ENCODE peak calls at places on chromosomes 16 and 17, in nine cellular contexts. Q is H9, A is fibroblast of mammary gland, V is transverse colon, T is PC-3, W is adrenal gland, B is breast epithelium, O is endothelial cell, U is brain microvascular endothelial cell. X is an unnamed sample.

GRCh38 chr17:1577186-1577585 is 14.6 kb upstream of the PITPNA start:
- DNase-seq in Q (peak), A (peak), V (peak), T (peak), W (peak), B (peak), O (no peak), U (peak), X (no peak)

GRCh38 chr16:66426112-66427035 is 721 bp upstream of the BEAN1 start:
- DNase-seq in Q (no peak), A (no peak), V (no peak), T (no peak), W (peak), B (no peak), O (no peak), U (no peak), X (no peak)

GRCh38 chr16:86566966-86567700 is 504 bp downstream of the FOXC2 start:
- DNase-seq in Q (peak), A (peak), V (no peak), T (no peak), W (no peak), B (no peak), O (peak), U (peak), X (no peak)

GRCh38 chr16:89384282-89384681 is 106.1 kb downstream of the ANKRD11 start:
- DNase-seq in Q (no peak), A (no peak), V (no peak), T (no peak), W (no peak), B (no peak), O (no peak), U (no peak), X (no peak)

GRCh38 chr17:62597920-62598319 is 29.6 kb upstream of the MRC2 start:
- DNase-seq in Q (no peak), A (peak), V (no peak), T (no peak), W (peak), B (no peak), O (no peak), U (no peak), X (no peak)

GRCh38 chr16:77555101-77555500 is 120.3 kb upstream of the ADAMTS18 start:
- DNase-seq in Q (no peak), A (no peak), V (no peak), T (no peak), W (no peak), B (no peak), O (no peak), U (peak), X (no peak)

GRCh38 chr16:5460701-5461100 is 363.1 kb upstream of the EEF2KMT start:
- DNase-seq in Q (no peak), A (no peak), V (no peak), T (no peak), W (no peak), B (no peak), O (no peak), U (no peak), X (no peak)

GRCh38 chr17:78992542-78993212 is 13.0 kb upstream of the LGALS3BP start:
- DNase-seq in Q (no peak), A (no peak), V (peak), T (no peak), W (no peak), B (peak), O (no peak), U (no peak), X (no peak)

GRCh38 chr16:80694950-80695471 is 109.4 kb downstream of the CDYL2 start:
- DNase-seq in Q (no peak), A (no peak), V (no peak), T (no peak), W (no peak), B (no peak), O (no peak), U (no peak), X (no peak)

GRCh38 chr17:35254107-35254802 is 11.4 kb downstream of the SLFN5 start:
- DNase-seq in Q (no peak), A (peak), V (peak), T (peak), W (peak), B (no peak), O (peak), U (peak), X (no peak)

GRCh38 chr17:78839762-78840529 is 668 bp downstream of the USP36 start:
- DNase-seq in Q (peak), A (peak), V (peak), T (peak), W (peak), B (no peak), O (peak), U (peak), X (no peak)

GRCh38 chr17:40633871-40634270 is 13.7 kb downstream of the SMARCE1 start:
- DNase-seq in Q (no peak), A (no peak), V (no peak), T (no peak), W (no peak), B (no peak), O (no peak), U (no peak), X (no peak)

GRCh38 chr16:87919681-87919994 is 16.7 kb downstream of the CA5A start:
- DNase-seq in Q (peak), A (no peak), V (no peak), T (no peak), W (no peak), B (no peak), O (no peak), U (no peak), X (no peak)

DNA sequence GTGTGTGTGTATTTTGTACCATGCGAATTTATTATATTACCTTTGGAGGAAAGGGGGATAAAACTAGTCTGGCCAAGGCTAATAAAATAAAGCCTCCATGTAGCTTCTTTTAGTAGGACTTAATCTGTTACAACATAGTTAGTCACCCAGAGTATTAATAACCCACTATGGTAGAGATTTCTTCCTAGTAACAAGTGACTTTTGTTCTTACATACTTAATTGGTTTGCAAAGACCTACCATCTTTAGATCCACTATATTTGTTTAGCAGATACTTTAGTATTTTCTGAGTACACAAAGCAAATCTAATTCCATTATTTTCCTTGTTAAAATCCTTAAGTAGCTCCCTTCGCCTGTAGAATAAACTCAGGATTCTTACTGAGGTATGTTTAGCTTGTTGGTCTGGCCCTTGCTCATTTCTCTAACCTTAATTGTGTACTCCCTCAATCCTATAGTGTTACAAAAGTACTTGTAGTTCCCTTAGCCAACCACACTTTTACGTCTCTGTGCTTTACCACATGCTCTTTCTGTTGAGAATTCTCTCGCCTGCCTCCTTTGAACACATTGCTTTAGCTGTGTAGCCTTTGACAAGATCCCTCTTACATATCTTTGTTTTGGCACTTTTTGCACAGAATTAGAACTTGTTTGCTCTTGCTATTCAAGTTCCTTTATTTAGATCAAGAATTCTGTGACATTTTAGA is 23.6 kb downstream of the CLTC start:
- DNase-seq in Q (no peak), A (peak), V (no peak), T (peak), W (no peak), B (no peak), O (no peak), U (no peak), X (no peak)
- TF ChIP-seq CTCF in Q (no peak), A (no peak), V (no peak), T (no peak), W (no peak), B (no peak), O (no peak), U (no peak), X (no peak)

DNA sequence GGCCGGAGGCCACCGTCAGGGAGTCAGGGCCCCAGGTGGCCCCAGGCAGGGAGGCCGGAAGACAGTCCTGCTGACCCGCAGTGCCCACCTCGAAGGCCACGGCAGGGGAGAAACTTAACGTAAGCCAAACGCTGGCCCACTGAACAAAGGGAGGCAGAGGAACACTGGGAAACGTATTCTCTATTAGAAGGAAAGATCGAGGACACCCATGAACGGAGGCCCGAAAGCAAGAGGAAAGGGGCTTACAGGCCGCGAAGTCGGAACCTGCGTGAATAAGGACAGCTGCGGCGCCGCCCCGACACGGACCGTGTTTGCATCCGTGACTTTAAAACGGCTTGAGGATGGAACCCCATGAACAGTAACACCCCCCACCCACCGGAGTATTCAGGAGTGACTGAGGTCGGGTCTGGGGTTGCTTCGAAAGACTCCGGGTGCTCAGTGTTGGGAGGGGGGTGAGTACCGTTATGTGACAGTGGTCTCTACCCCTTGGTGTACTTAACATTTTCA is 102.4 kb upstream of the METRNL start:
- DNase-seq in Q (no peak), A (no peak), V (no peak), T (no peak), W (no peak), B (no peak), O (no peak), U (no peak), X (no peak)
- TF ChIP-seq CTCF in Q (no peak), A (no peak), V (no peak), T (no peak), W (no peak), B (no peak), O (no peak), U (no peak), X (no peak)

GRCh38 chr17:48478224-48479013 is 48.4 kb upstream of the SKAP1 start:
- DNase-seq in Q (no peak), A (no peak), V (no peak), T (no peak), W (no peak), B (no peak), O (no peak), U (no peak), X (no peak)
- TF ChIP-seq CTCF in Q (no peak), A (peak), V (no peak), T (no peak), W (no peak), B (no peak), O (no peak), U (no peak), X (no peak)

GRCh38 chr17:75260679-75261335 is 599 bp downstream of the GGA3 start:
- DNase-seq in Q (no peak), A (no peak), V (no peak), T (peak), W (no peak), B (no peak), O (no peak), U (no peak), X (no peak)
- TF ChIP-seq CTCF in Q (peak), A (no peak), V (peak), T (peak), W (no peak), B (no peak), O (no peak), U (peak), X (peak)

GRCh38 chr16:82758406-82758805 is 131.6 kb downstream of the CDH13 start:
- DNase-seq in Q (no peak), A (no peak), V (no peak), T (no peak), W (no peak), B (no peak), O (no peak), U (no peak), X (no peak)

GRCh38 chr16:82753821-82754220 is 127.1 kb downstream of the CDH13 start:
- DNase-seq in Q (no peak), A (peak), V (no peak), T (peak), W (no peak), B (no peak), O (no peak), U (peak), X (no peak)

GRCh38 chr16:82756283-82756599 is 129.5 kb downstream of the CDH13 start:
- DNase-seq in Q (no peak), A (peak), V (no peak), T (no peak), W (no peak), B (no peak), O (no peak), U (peak), X (no peak)

GRCh38 chr16:82754716-82755513 is 128.1 kb downstream of the CDH13 start:
- DNase-seq in Q (no peak), A (no peak), V (no peak), T (no peak), W (no peak), B (no peak), O (no peak), U (no peak), X (no peak)

GRCh38 chr16:82755570-82756282 is 129.0 kb downstream of the CDH13 start:
- DNase-seq in Q (no peak), A (no peak), V (no peak), T (no peak), W (no peak), B (no peak), O (no peak), U (no peak), X (peak)
- TF ChIP-seq CTCF in Q (peak), A (peak), V (no peak), T (peak), W (no peak), B (no peak), O (peak), U (peak), X (peak)

DNA sequence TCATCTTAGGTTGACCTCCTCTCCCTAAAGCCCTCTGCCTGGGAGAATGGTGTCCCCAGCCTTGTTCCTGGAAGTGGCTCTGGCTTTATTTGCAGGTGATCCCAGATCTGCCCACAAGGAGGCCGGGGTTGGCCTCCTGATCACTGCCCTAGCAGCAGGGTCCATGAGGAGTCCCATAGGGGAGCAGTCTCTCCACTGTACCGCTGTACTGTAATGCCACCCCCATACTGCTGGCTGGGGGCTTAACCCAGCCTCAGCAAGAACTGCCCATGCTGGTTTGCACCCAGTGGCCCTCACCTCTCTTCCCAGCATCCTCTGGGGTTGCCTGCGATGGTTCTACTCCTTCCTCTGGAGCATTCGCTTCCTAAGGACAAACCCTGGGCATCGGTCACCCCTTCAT is 39.1 kb downstream of the PSME3IP1 start:
- DNase-seq in Q (peak), A (no peak), V (no peak), T (peak), W (no peak), B (no peak), O (peak), U (no peak), X (peak)
- TF ChIP-seq CTCF in Q (peak), A (peak), V (peak), T (peak), W (no peak), B (no peak), O (peak), U (peak), X (peak)

GRCh38 chr17:49567104-49567521 is 8.6 kb upstream of the NXPH3 start:
- DNase-seq in Q (no peak), A (no peak), V (no peak), T (no peak), W (no peak), B (no peak), O (no peak), U (no peak), X (no peak)

GRCh38 chr17:49566668-49567071 is 9.0 kb upstream of the NXPH3 start:
- DNase-seq in Q (no peak), A (no peak), V (no peak), T (no peak), W (no peak), B (no peak), O (no peak), U (no peak), X (no peak)

GRCh38 chr17:49564638-49565037 is 11.0 kb upstream of the NXPH3 start:
- DNase-seq in Q (no peak), A (no peak), V (no peak), T (peak), W (no peak), B (no peak), O (no peak), U (no peak), X (no peak)

GRCh38 chr17:49567871-49568694 is 7.6 kb upstream of the NXPH3 start:
- DNase-seq in Q (peak), A (peak), V (peak), T (peak), W (peak), B (peak), O (peak), U (peak), X (peak)

GRCh38 chr17:49565948-49566491 is 9.7 kb upstream of the NXPH3 start:
- DNase-seq in Q (no peak), A (peak), V (peak), T (peak), W (peak), B (peak), O (no peak), U (no peak), X (peak)
- TF ChIP-seq CTCF in Q (no peak), A (no peak), V (no peak), T (no peak), W (no peak), B (no peak), O (no peak), U (peak), X (no peak)

GRCh38 chr16:75251280-75252048 is at the start of gene BCAR1:
- DNase-seq in Q (peak), A (peak), V (peak), T (peak), W (peak), B (peak), O (peak), U (peak), X (peak)
- TF ChIP-seq CTCF in Q (no peak), A (no peak), V (no peak), T (no peak), W (no peak), B (no peak), O (no peak), U (no peak), X (peak)